ENCODE peak calls at places on chromosomes 6 and 20, in four cellular contexts. F is left ventricle myocardium inferior; H is activated CD8-positive, alpha-beta T cell treated with anti-CD3 and anti-CD28 coated beads for 36 hours; E is cardiac muscle cell. I is an unnamed sample.

GRCh38 chr6:95431637-95432228 is 145.6 kb upstream of the MANEA start:
- DNase-seq in F (no peak), H (peak; percentile 59), E (peak; percentile 54), I (peak; percentile 20)

GRCh38 chr6:32973144-32973854 is 4.9 kb downstream of the BRD2 start:
- DNase-seq in F (no peak), H (peak; percentile 77), E (no peak), I (no peak)

GRCh38 chr6:166253277-166254229 is 54.6 kb downstream of the PRR18 start:
- DNase-seq in H (peak; percentile 35), E (no peak), F (peak; percentile 44), I (no peak)

GRCh38 chr6:32046450-32047083 is 8.4 kb downstream of the CYP21A2 start:
- DNase-seq in E (peak; percentile 47), H (no peak), F (peak; percentile 40), I (no peak)

GRCh38 chr6:8526619-8527018 is 91.3 kb upstream of the SLC35B3 start:
- DNase-seq in F (no peak), E (no peak), H (no peak), I (no peak)

GRCh38 chr6:35096129-35096852 is 44.8 kb downstream of the TCP11 start:
- DNase-seq in H (no peak), F (no peak), E (peak; percentile 75), I (no peak)

GRCh38 chr20:46833360-46833759 is 61.3 kb upstream of the EYA2 start:
- DNase-seq in F (no peak), E (no peak), H (no peak), I (no peak)

GRCh38 chr6:114344216-114344970 is 1.6 kb upstream of the HS3ST5 start:
- DNase-seq in H (no peak), F (no peak), E (no peak), I (no peak)

GRCh38 chr6:624979-625378 is 31.9 kb downstream of the HUS1B start:
- DNase-seq in H (no peak), F (no peak), E (peak; percentile 55), I (no peak)

GRCh38 chr6:140043762-140044378 is 669.4 kb upstream of the CITED2 start:
- DNase-seq in H (no peak), E (no peak), F (no peak), I (no peak)

GRCh38 chr6:67496191-67496590 is 1138.9 kb upstream of the ADGRB3 start:
- DNase-seq in E (no peak), F (no peak), H (no peak), I (no peak)

GRCh38 chr6:38432479-38432878 is 207.2 kb downstream of the BTBD9 start:
- DNase-seq in E (no peak), F (no peak), H (peak; percentile 17), I (no peak)

GRCh38 chr6:32944265-32944664 is 3.4 kb upstream of the HLA-DMB start:
- DNase-seq in H (peak; percentile 64), F (no peak), E (no peak), I (peak; percentile 65)

GRCh38 chr6:113833537-113833936 is 23.6 kb upstream of the MARCKS start:
- DNase-seq in H (no peak), F (no peak), E (peak; percentile 58), I (no peak)

GRCh38 chr20:36572701-36573102 is 695 bp upstream of the TGIF2 start:
- DNase-seq in H (peak; percentile 89), F (no peak), E (peak; percentile 28), I (peak; percentile 56)

GRCh38 chr6:32851025-32851424 is 2.5 kb downstream of the TAP1 start:
- DNase-seq in F (no peak), H (no peak), E (no peak), I (no peak)

GRCh38 chr6:52227495-52227894 is 16.8 kb downstream of the IL17F start:
- DNase-seq in E (no peak), F (no peak), H (peak; percentile 93), I (peak; percentile 85)

GRCh38 chr6:7479801-7480266 is 61.6 kb upstream of the DSP start:
- DNase-seq in H (no peak), E (peak; percentile 84), F (no peak), I (no peak)

GRCh38 chr6:134577998-134578397 is 260.1 kb upstream of the SGK1 start:
- DNase-seq in H (no peak), F (no peak), E (peak; percentile 20), I (no peak)
- TF ChIP-seq CTCF in H (no peak), F (peak; percentile 38), E (no peak), I (no peak)

DNA sequence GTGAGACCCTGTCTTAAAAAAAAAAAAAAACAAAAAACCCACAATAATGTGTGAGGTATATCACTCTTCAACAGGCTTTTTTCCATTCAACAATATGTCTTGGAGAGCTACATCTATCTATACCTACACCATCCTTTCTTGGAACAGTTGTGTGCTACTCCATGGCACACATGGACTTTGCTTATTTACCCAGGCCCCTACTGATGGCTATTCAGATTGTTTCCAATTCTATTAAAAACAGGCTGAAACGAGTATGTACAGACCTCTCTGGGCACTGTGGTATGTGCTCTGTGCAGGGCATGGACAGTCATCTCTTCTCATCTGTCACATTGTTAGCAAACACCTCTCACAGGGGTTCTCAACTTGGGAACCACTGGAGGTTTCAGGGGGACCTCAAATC is 28.1 kb downstream of the MRPL14 start:
- DNase-seq in F (no peak), E (no peak), H (no peak), I (no peak)
- TF ChIP-seq CTCF in F (no peak), E (no peak), H (no peak), I (no peak)

DNA sequence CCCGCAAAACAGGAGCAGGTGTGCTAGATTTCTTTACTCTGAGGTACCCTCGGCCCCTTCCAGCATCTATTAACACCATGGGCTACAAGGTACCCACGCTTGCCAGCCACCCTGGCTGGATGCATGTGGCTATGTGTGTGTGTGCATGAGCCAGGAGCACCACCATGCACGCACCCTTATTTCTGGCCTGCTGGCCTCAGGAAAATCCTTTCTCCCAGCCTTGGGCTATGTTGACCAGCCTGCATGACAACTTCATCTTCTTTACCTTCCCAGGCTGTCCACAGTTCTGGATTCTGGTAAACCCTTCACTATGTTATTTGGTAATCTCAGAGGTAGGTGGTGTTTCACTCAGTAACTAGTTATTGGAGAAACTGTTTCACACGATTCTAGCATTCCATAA is 40.4 kb downstream of the GPR6 start:
- DNase-seq in E (no peak), F (no peak), H (no peak), I (no peak)
- TF ChIP-seq CTCF in E (no peak), F (no peak), H (no peak), I (no peak)

GRCh38 chr6:41396335-41396734 is 60.9 kb downstream of the NCR2 start:
- DNase-seq in F (no peak), H (no peak), E (no peak), I (no peak)

GRCh38 chr6:41386594-41386993 is 51.2 kb downstream of the NCR2 start:
- DNase-seq in H (no peak), E (no peak), F (no peak), I (no peak)

GRCh38 chr6:41392249-41392648 is 56.8 kb downstream of the NCR2 start:
- DNase-seq in E (no peak), F (no peak), H (no peak), I (no peak)
- TF ChIP-seq CTCF in E (no peak), F (no peak), H (no peak), I (no peak)